ENCODE peak calls at places on chromosomes 3 and 15, in nine cellular contexts. Q is fibroblast of lung, O is hepatocyte, H is OCI-LY7, E is transverse colon, D is NT2/D1, T is left ventricle myocardium inferior, S is mammary epithelial cell, V is right lobe of liver. Z is an unnamed sample.

GRCh38 chr15:91694131-91694828 is 159.2 kb upstream of the SLCO3A1 start:
- DNase-seq in Q (peak; percentile 90), H (no peak), O (peak; percentile 48), D (no peak), S (no peak), V (no peak), T (peak; percentile 39), E (peak; percentile 34), Z (peak; percentile 3)

GRCh38 chr15:98924311-98925049 is 83.1 kb downstream of the PGPEP1L start:
- DNase-seq in T (no peak), D (no peak), E (no peak), V (no peak), S (no peak), O (no peak), Q (no peak), H (no peak), Z (peak; percentile 59)

GRCh38 chr15:86398986-86399677 is 319.5 kb downstream of the AGBL1 start:
- DNase-seq in T (peak; percentile 33), O (no peak), D (no peak), Q (no peak), E (no peak), V (no peak), H (no peak), S (no peak), Z (peak; percentile 3)

GRCh38 chr3:62210016-62210415 is 163.3 kb downstream of the FEZF2 start:
- DNase-seq in D (no peak), V (no peak), S (no peak), E (no peak), O (no peak), T (no peak), Q (no peak), H (no peak), Z (no peak)

GRCh38 chr3:194782767-194783404 is 97.2 kb downstream of the FAM43A start:
- DNase-seq in S (peak; percentile 45), E (no peak), H (no peak), Q (peak; percentile 75), V (peak; percentile 46), D (no peak), O (peak; percentile 30), T (no peak), Z (no peak)

GRCh38 chr15:58472821-58473581 is 41.2 kb downstream of the LIPC start:
- DNase-seq in V (no peak), Q (peak; percentile 53), T (no peak), D (peak; percentile 6), E (no peak), H (peak; percentile 24), S (peak; percentile 88), O (no peak), Z (no peak)

GRCh38 chr15:42605281-42605744 is 29.9 kb downstream of the STARD9 start:
- DNase-seq in Q (peak; percentile 36), S (no peak), E (no peak), H (peak; percentile 94), O (no peak), V (no peak), T (no peak), D (no peak), Z (no peak)

GRCh38 chr3:190533511-190534282 is 19.8 kb downstream of the IL1RAP start:
- DNase-seq in S (peak; percentile 98), H (no peak), V (no peak), O (peak; percentile 36), D (no peak), T (peak; percentile 59), E (peak; percentile 25), Q (peak; percentile 100), Z (peak; percentile 16)

GRCh38 chr3:123609063-123609462 is 24.2 kb upstream of the HACD2 start:
- DNase-seq in S (no peak), D (no peak), T (no peak), E (no peak), Q (peak; percentile 45), H (no peak), O (no peak), V (no peak), Z (no peak)

GRCh38 chr3:60226907-60227306 is 1024.3 kb downstream of the FHIT start:
- DNase-seq in E (no peak), V (no peak), D (no peak), O (no peak), S (no peak), H (no peak), Q (peak; percentile 10), T (no peak), Z (peak; percentile 30)

GRCh38 chr3:139608924-139609323 is 68.8 kb downstream of the NMNAT3 start:
- DNase-seq in T (no peak), Q (no peak), V (no peak), E (no peak), D (no peak), S (peak; percentile 9), O (no peak), H (no peak), Z (no peak)

GRCh38 chr15:89664441-89664840 is 9.2 kb upstream of the KIF7 start:
- DNase-seq in V (no peak), Q (no peak), H (no peak), T (no peak), E (no peak), D (no peak), S (no peak), O (no peak), Z (peak; percentile 64)

GRCh38 chr15:68210821-68211655 is 5.9 kb upstream of the CALML4 start:
- DNase-seq in T (peak; percentile 63), S (no peak), V (peak; percentile 67), H (peak; percentile 73), E (peak; percentile 75), D (peak; percentile 42), O (peak; percentile 70), Q (peak; percentile 20), Z (peak; percentile 54)

GRCh38 chr15:67998599-67999122 is 55.5 kb upstream of the PIAS1 start:
- DNase-seq in D (no peak), S (peak; percentile 71), V (no peak), H (no peak), T (no peak), O (no peak), Q (peak; percentile 57), E (peak; percentile 79), Z (peak; percentile 39)

GRCh38 chr3:39911465-39912309 is 102.3 kb downstream of the MYRIP start:
- DNase-seq in O (peak; percentile 23), Q (peak; percentile 83), E (no peak), H (no peak), V (no peak), D (peak; percentile 23), T (no peak), S (peak; percentile 75), Z (no peak)

GRCh38 chr3:24496529-24497482 is 2.2 kb upstream of the THRB start:
- DNase-seq in D (no peak), V (peak; percentile 90), O (peak; percentile 69), E (peak; percentile 77), Q (peak; percentile 87), H (no peak), S (no peak), T (peak; percentile 78), Z (peak; percentile 89)

GRCh38 chr15:97840501-97840900 is 120.0 kb upstream of the ARRDC4 start:
- DNase-seq in S (peak; percentile 1), E (no peak), D (no peak), O (no peak), Q (no peak), V (no peak), T (no peak), H (no peak), Z (no peak)

GRCh38 chr15:77025471-77025901 is 30.6 kb downstream of the PSTPIP1 start:
- DNase-seq in O (no peak), Q (no peak), S (no peak), H (no peak), T (no peak), E (no peak), V (no peak), D (no peak), Z (no peak)

GRCh38 chr3:104519068-104519467 is 847.6 kb upstream of the ALCAM start:
- DNase-seq in D (no peak), H (no peak), O (no peak), T (no peak), V (no peak), S (no peak), Q (no peak), E (no peak), Z (no peak)

DNA sequence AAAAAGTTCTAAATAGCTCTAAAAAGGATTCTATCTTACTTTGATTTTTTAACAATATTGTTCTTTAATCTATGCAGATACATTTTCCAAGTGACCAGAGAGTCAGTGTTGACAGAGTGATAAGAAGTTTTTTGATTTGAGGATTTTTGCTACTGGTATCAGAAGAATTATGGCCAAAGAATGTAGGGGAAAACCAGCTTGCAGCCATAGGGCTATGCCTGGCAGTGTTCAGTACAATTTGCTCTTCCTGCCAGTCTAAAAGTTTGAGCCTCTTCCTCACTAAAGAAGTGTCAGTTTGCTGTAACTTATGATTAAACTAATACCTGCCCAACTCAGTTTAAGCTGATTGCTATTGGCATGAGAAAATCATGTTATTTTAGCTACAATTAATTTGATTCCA is 35.3 kb upstream of the FSIP1 start:
- DNase-seq in T (no peak), V (no peak), O (no peak), S (no peak), Q (no peak), D (no peak), H (no peak), E (no peak), Z (no peak)
- H3K4me1 ChIP-seq in T (no peaks in the 10 kb centered on the region), V (no peaks in the 10 kb centered on the region), O (no peaks in the 10 kb centered on the region), S (no peaks in the 10 kb centered on the region), Q (peaks cover 2% of the 10 kb centered on the region), D (no peaks in the 10 kb centered on the region), H (no peaks in the 10 kb centered on the region), E (no peaks in the 10 kb centered on the region), Z (no peaks in the 10 kb centered on the region)

DNA sequence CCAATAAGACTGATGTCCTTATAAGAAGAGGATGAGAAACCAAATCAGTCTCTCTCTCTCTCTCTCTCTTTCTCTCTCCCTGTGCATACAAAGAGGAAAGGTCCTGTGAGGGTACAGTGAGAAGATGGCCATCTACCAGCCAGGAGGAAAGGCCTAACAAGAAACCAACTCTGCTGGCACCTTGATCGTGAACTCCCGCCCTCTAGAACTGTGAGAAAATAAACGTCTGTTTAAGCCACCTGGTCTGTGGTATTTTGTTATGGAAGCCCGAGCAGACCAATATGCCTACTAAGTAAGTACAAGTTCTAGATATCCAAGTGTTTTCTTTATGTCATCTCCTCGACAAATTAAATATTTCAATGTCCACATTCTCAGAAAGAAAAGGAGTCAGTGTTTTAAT is 44.9 kb upstream of the TMC3 start:
- DNase-seq in O (no peak), Q (no peak), D (no peak), T (no peak), E (no peak), S (no peak), H (no peak), V (no peak), Z (no peak)
- H3K4me3 ChIP-seq in O (no peak overlapping the region), Q (no peak overlapping the region), D (no peak overlapping the region), T (no peak overlapping the region), E (no peak overlapping the region), S (no peak overlapping the region), H (no peak overlapping the region), V (no peak overlapping the region), Z (no peak overlapping the region)

GRCh38 chr3:138199847-138200246 is 12.7 kb downstream of the ARMC8 start:
- DNase-seq in Q (no peak), V (no peak), S (no peak), O (no peak), D (no peak), T (no peak), H (no peak), E (no peak), Z (no peak)
- H3K4me1 ChIP-seq in Q (no peaks in the 10 kb centered on the region), V (no peaks in the 10 kb centered on the region), S (peaks cover 10% of the 10 kb centered on the region), O (no peaks in the 10 kb centered on the region), D (peaks cover 3% of the 10 kb centered on the region), T (peaks cover 65% of the 10 kb centered on the region), H (no peaks in the 10 kb centered on the region), E (no peaks in the 10 kb centered on the region), Z (peaks cover 4% of the 10 kb centered on the region)

GRCh38 chr3:8110966-8111798 is 390.4 kb upstream of the LMCD1 start:
- DNase-seq in S (peak; percentile 72), T (no peak), H (peak; percentile 59), Q (peak; percentile 72), D (peak; percentile 78), V (peak; percentile 49), O (peak; percentile 80), E (peak; percentile 36), Z (peak; percentile 17)
- H3K4me3 ChIP-seq in S (no peak overlapping the region), T (peak overlapping the region; percentile 50), H (no peak overlapping the region), Q (no peak overlapping the region), D (no peak overlapping the region), V (no peak overlapping the region), O (no peak overlapping the region), E (no peak overlapping the region), Z (no peak overlapping the region)